ENCODE peak calls at places on chromosome 21, in four cellular contexts. K is K562, W is H1, V is GM12878. J is an unnamed sample.

GRCh38 chr21:32248616-32249550 is 30.0 kb downstream of the MIS18A start:
- DNase-seq in K (no peak), W (no peak), V (no peak), J (peak; percentile 4)

GRCh38 chr21:37367301-37367757 is 756 bp downstream of the DYRK1A start:
- DNase-seq in K (no peak), W (no peak), V (no peak), J (no peak)

GRCh38 chr21:36079010-36079649 is 9.3 kb downstream of the CBR1 start:
- DNase-seq in K (peak; percentile 36), W (no peak), V (no peak), J (no peak)

GRCh38 chr21:30434033-30434631 is 4.1 kb downstream of the KRTAP13-4 start:
- DNase-seq in K (peak; percentile 22), W (peak; percentile 50), V (no peak), J (no peak)

GRCh38 chr21:22842875-22843274 is 1844.7 kb downstream of the NCAM2 start:
- DNase-seq in K (no peak), W (no peak), V (no peak), J (no peak)

GRCh38 chr21:29205009-29205408 is 74.6 kb downstream of the MAP3K7CL start:
- DNase-seq in K (no peak), W (no peak), V (no peak), J (no peak)

GRCh38 chr21:37374026-37374425 is 7.5 kb downstream of the DYRK1A start:
- DNase-seq in K (no peak), W (no peak), V (no peak), J (peak; percentile 72)

GRCh38 chr21:34546556-34546955 is 34.5 kb upstream of the KCNE1 start:
- DNase-seq in K (no peak), W (no peak), V (no peak), J (no peak)

GRCh38 chr21:46457801-46458314 is 833 bp upstream of the DIP2A start:
- DNase-seq in K (peak; percentile 81), W (no peak), V (no peak), J (peak; percentile 40)

GRCh38 chr21:33028271-33028670 is 2.5 kb downstream of the OLIG2 start:
- DNase-seq in K (no peak), W (no peak), V (no peak), J (no peak)

GRCh38 chr21:34037446-34037845 is 35.9 kb upstream of the MRPS6 start:
- DNase-seq in K (no peak), W (no peak), V (no peak), J (peak; percentile 75)

GRCh38 chr21:24583473-24583872 is 1023.8 kb downstream of the MRPL39 start:
- DNase-seq in K (no peak), W (no peak), V (no peak), J (no peak)

GRCh38 chr21:34836103-34836932 is 167.5 kb downstream of the CLIC6 start:
- DNase-seq in K (no peak), W (no peak), V (no peak), J (peak; percentile 100)

GRCh38 chr21:20996421-20997307 is 1.5 kb upstream of the NCAM2 start:
- DNase-seq in K (no peak), W (no peak), V (no peak), J (peak; percentile 16)

GRCh38 chr21:32364387-32364786 is 28.4 kb downstream of the URB1 start:
- DNase-seq in K (no peak), W (no peak), V (no peak), J (no peak)

GRCh38 chr21:14875704-14876364 is 189.0 kb downstream of the NRIP1 start:
- DNase-seq in K (no peak), W (no peak), V (peak; percentile 80), J (no peak)

GRCh38 chr21:22352088-22352487 is 1353.9 kb downstream of the NCAM2 start:
- DNase-seq in K (no peak), W (no peak), V (no peak), J (no peak)

GRCh38 chr21:29121759-29122158 is 8.7 kb upstream of the MAP3K7CL start:
- DNase-seq in K (no peak), W (no peak), V (peak; percentile 66), J (no peak)

GRCh38 chr21:27759091-27759659 is 792.3 kb upstream of the ADAMTS5 start:
- DNase-seq in K (no peak), W (peak; percentile 19), V (no peak), J (no peak)

GRCh38 chr21:34054259-34054658 is 19.1 kb upstream of the MRPS6 start:
- DNase-seq in K (no peak), W (no peak), V (no peak), J (no peak)

GRCh38 chr21:19535356-19535755 is 1131.8 kb upstream of the TMPRSS15 start:
- DNase-seq in K (peak; percentile 12), W (no peak), V (no peak), J (no peak)

GRCh38 chr21:44427241-44428120 is 27.8 kb upstream of the LRRC3 start:
- DNase-seq in K (no peak), W (no peak), V (no peak), J (no peak)

GRCh38 chr21:21682172-21682571 is 684.0 kb downstream of the NCAM2 start:
- DNase-seq in K (no peak), W (no peak), V (no peak), J (peak; percentile 47)

GRCh38 chr21:35351434-35351833 is 302.3 kb upstream of the RUNX1 start:
- DNase-seq in K (no peak), W (no peak), V (no peak), J (no peak)

GRCh38 chr21:37146320-37147225 is 73.5 kb downstream of the TTC3 start:
- DNase-seq in K (no peak), W (no peak), V (no peak), J (peak; percentile 39)

GRCh38 chr21:33640697-33641338 is 723 bp downstream of the CRYZL1 start:
- DNase-seq in K (no peak), W (no peak), V (no peak), J (peak; percentile 22)

GRCh38 chr21:34881894-34882371 is 167.2 kb downstream of the RUNX1 start:
- DNase-seq in K (no peak), W (no peak), V (no peak), J (peak; percentile 92)

GRCh38 chr21:21559285-21560045 is 561.3 kb downstream of the NCAM2 start:
- DNase-seq in K (peak; percentile 5), W (no peak), V (no peak), J (no peak)

GRCh38 chr21:34602061-34602460 is 12.9 kb downstream of the RCAN1 start:
- DNase-seq in K (no peak), W (no peak), V (no peak), J (no peak)

GRCh38 chr21:35882791-35883240 is 177.5 kb downstream of the SETD4 start:
- DNase-seq in K (no peak), W (no peak), V (no peak), J (peak; percentile 33)

DNA sequence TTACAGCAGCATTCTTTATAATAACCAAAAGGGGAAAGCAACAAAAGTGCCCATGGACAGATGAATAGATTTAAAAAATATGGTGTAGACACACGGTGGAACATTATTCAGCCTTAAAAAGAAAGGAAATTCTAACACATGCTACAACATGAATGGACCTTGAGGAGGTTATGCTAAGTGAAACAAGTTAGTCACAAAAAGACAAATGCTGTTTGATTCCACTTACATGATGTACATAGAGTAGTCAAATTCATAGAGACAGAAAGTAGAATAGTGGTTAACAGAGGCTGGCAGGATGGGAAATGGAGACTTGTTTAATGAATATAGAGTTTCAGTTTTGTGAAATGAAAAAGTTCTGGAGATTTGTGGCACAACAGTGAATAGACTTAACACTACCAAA is 151.4 kb downstream of the CYYR1 start:
- DNase-seq in K (no peak), W (no peak), V (no peak), J (no peak)
- H2AFZ ChIP-seq in K (no peak overlapping the region), W (no peak overlapping the region), V (no peak overlapping the region), J (no peak overlapping the region)

GRCh38 chr21:41247561-41247968 is 69.0 kb upstream of the FAM3B start:
- DNase-seq in K (no peak), W (no peak), V (no peak), J (peak; percentile 76)
- TF ChIP-seq CHD1 in K (no peak), W (no peak), V (no peak), J (no peak)

DNA sequence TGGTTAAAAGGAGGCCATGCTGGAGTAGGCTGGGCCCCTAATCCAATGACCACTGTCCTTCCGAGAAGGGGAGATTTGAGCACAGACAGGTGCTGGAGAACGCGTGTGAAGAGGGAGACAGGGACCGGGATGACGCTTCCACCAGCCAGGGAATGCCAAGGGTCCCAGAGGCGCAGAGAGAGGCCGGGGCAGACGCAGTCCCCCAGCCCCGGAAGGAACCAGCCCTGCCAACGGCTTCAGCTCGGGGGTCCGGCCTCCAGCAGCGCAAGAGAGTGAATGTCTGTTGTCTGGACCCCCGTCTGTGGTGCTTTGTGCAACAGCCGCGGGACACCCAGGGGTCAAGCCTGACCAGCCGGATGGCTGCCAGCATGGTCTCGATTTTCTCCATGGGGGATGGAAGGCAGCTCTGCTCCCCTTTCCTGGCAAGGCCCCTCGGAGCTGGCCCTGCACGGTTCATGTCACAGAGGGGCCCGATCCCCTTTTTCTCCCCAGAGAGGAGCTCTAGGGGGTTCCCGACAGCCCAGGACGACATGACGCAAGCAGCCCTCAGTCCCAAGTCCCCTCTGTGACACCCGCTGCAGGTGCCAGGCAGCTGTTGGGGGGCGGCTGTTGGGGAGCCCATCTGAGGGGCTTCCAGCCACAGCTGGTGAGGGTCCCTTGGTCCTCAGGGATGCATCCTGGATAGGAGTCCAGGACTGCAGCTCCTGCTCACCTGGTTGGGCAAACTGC is 73.5 kb downstream of the SIK1 start:
- DNase-seq in K (no peak), W (no peak), V (no peak), J (no peak)
- H2AFZ ChIP-seq in K (no peak overlapping the region), W (no peak overlapping the region), V (no peak overlapping the region), J (no peak overlapping the region)

GRCh38 chr21:38392722-38393121 is 105.6 kb downstream of the ERG start:
- DNase-seq in K (no peak), W (no peak), V (no peak), J (no peak)
- TF ChIP-seq CHD1 in K (no peak), W (no peak), V (no peak), J (no peak)

DNA sequence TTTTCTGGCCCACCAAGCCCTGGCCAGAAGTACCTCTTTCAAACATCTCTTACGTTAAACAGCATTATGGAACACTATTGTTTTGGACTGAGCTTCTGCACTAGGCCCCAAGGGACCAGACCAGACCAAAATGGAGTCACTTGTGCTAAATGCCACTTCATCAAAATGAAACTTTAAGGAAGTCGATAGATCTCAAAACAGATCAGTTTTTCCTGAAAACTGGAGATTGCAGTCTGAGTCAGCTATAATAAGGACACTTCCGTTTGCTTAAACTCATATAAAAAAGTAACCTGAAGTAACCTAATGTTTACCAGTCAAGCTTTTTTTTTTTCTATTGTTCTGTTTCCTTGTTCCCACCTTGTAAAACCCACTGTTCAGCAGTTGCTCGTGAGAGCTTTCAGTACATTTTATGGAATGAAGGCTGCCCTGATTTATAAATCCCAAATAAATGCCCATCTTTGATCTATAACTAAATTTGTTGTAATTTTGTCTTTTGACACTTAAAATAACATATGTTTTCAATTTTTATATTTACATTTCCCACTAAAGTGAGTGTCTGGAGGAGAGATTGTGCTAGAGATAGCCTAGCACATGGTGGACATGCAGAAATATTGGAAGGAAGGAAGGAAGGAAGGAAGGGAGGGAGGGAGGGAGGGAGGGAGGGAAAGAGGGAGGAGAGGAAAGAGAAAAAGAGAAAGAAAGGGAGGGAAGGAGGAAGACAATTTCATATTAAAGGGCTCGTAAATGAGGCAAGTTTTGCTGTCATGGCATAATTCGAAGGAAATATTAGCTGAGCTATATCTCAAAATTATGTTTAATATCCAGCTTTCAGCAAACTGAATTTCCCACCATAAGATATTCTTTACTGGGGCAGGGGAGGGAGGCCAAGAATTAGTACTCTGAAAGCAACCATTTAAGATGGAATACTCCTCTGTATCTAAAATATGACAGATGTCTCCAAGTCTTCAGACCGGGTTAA is 77.0 kb upstream of the CXADR start:
- DNase-seq in K (no peak), W (no peak), V (no peak), J (no peak)
- H2AFZ ChIP-seq in K (no peak overlapping the region), W (no peak overlapping the region), V (no peak overlapping the region), J (no peak overlapping the region)

GRCh38 chr21:39451332-39452206 is at the start of gene SH3BGR:
- DNase-seq in K (peak; percentile 73), W (peak; percentile 33), V (no peak), J (no peak)
- TF ChIP-seq CHD1 in K (no peak), W (no peak), V (no peak), J (no peak)

GRCh38 chr21:42219606-42220137 is 732 bp downstream of the ABCG1 start:
- DNase-seq in K (no peak), W (no peak), V (no peak), J (peak; percentile 5)
- H2AFZ ChIP-seq in K (no peak overlapping the region), W (peak overlapping the region; percentile 4), V (peak overlapping the region; percentile 37), J (peak overlapping the region; percentile 86)

J was measured in IMR-90.